ENCODE peak calls at places on chromosomes 2 and 18, in eight cellular contexts. Y is stomach, L is epithelial cell of esophagus, P is tibial nerve, Z is cardiac fibroblast, C is ovary, R is GM13976, W is psoas muscle. K is an unnamed sample.
A peak's percentile ranks its signal among the peaks of the same experiment; 100 is the strongest.

GRCh38 chr18:74631242-74632087 is 33.8 kb downstream of the ZNF407 start:
- DNase-seq in Y (no peak), L (peak; percentile 32), P (no peak), Z (peak; percentile 76), C (no peak), R (no peak), W (no peak), K (no peak)

GRCh38 chr2:232103140-232103737 is 141.7 kb downstream of the DIS3L2 start:
- DNase-seq in Y (no peak), L (peak; percentile 64), P (no peak), Z (peak; percentile 59), C (no peak), R (no peak), W (no peak), K (no peak)

GRCh38 chr2:70668432-70668831 is 99.6 kb downstream of the ADD2 start:
- DNase-seq in Y (no peak), L (no peak), P (no peak), Z (no peak), C (no peak), R (no peak), W (no peak), K (no peak)

GRCh38 chr2:120262761-120263428 is 10.2 kb downstream of the RALB start:
- DNase-seq in Y (no peak), L (peak; percentile 98), P (no peak), Z (peak; percentile 66), C (no peak), R (no peak), W (no peak), K (no peak)

GRCh38 chr2:40556739-40557138 is 104.8 kb upstream of the SLC8A1 start:
- DNase-seq in Y (no peak), L (no peak), P (no peak), Z (no peak), C (no peak), R (no peak), W (no peak), K (no peak)

GRCh38 chr2:40371525-40372277 is 80.2 kb downstream of the SLC8A1 start:
- DNase-seq in Y (no peak), L (peak; percentile 56), P (no peak), Z (peak; percentile 80), C (no peak), R (no peak), W (peak; percentile 43), K (no peak)

GRCh38 chr2:144331652-144332355 is 188.1 kb downstream of the ZEB2 start:
- DNase-seq in Y (no peak), L (no peak), P (peak; percentile 33), Z (peak; percentile 75), C (no peak), R (no peak), W (no peak), K (no peak)

GRCh38 chr2:68911246-68911645 is 40.0 kb upstream of the BMP10 start:
- DNase-seq in Y (no peak), L (peak; percentile 43), P (no peak), Z (no peak), C (no peak), R (no peak), W (no peak), K (no peak)

GRCh38 chr18:2415656-2416055 is 155.6 kb downstream of the METTL4 start:
- DNase-seq in Y (no peak), L (no peak), P (no peak), Z (no peak), C (no peak), R (no peak), W (no peak), K (no peak)

GRCh38 chr2:171166328-171166983 is 5.8 kb upstream of the TLK1 start:
- DNase-seq in Y (no peak), L (no peak), P (no peak), Z (no peak), C (no peak), R (no peak), W (no peak), K (no peak)

GRCh38 chr18:474416-474815 is 26.1 kb downstream of the COLEC12 start:
- DNase-seq in Y (no peak), L (no peak), P (no peak), Z (no peak), C (no peak), R (no peak), W (no peak), K (no peak)

GRCh38 chr18:2715990-2716389 is 60.5 kb downstream of the SMCHD1 start:
- DNase-seq in Y (no peak), L (no peak), P (no peak), Z (peak; percentile 5), C (no peak), R (no peak), W (no peak), K (no peak)

GRCh38 chr2:144339048-144339447 is 180.9 kb downstream of the ZEB2 start:
- DNase-seq in Y (no peak), L (no peak), P (no peak), Z (no peak), C (no peak), R (no peak), W (no peak), K (no peak)

GRCh38 chr2:45778720-45779171 is 127.3 kb downstream of the PRKCE start:
- DNase-seq in Y (peak; percentile 72), L (peak; percentile 82), P (peak; percentile 74), Z (peak; percentile 85), C (peak; percentile 54), R (peak; percentile 68), W (peak; percentile 62), K (peak; percentile 60)

GRCh38 chr18:57446322-57446721 is 11.1 kb downstream of the ONECUT2 start:
- DNase-seq in Y (no peak), L (peak; percentile 52), P (no peak), Z (no peak), C (no peak), R (peak; percentile 70), W (no peak), K (peak; percentile 70)

GRCh38 chr2:88687384-88687783 is 4.1 kb upstream of the RPIA start:
- DNase-seq in Y (no peak), L (no peak), P (no peak), Z (no peak), C (no peak), R (no peak), W (no peak), K (no peak)

GRCh38 chr2:74201196-74201595 is 2.8 kb downstream of the MTHFD2 start:
- DNase-seq in Y (no peak), L (no peak), P (no peak), Z (no peak), C (peak; percentile 53), R (no peak), W (no peak), K (no peak)

GRCh38 chr2:81598437-81598836 is 1293.9 kb upstream of the LRRTM1 start:
- DNase-seq in Y (no peak), L (no peak), P (no peak), Z (no peak), C (no peak), R (no peak), W (no peak), K (no peak)
- TF ChIP-seq CTCF in Y (no peak), L (no peak), P (no peak), Z (no peak), C (no peak), R (no peak), W (no peak), K (no peak)

DNA sequence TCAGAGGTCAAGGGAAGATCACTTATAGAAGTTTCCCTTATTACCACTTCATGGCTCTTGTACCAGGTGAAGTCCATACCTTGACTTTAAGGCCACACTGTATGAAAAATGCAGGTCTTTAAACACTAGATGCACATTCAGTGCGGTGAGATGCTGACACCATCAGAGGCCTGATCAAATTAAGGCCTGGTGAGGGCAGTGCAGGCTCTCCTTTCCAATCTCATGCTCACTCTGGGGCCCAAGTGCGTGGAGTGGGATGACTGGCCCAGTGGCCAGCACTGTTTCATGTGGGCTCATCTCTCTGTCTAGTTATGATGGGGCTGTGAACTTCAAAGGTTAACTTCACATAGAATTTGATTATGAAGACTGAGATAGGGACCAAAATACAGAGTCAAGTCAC is 281.1 kb downstream of the SLC4A3 start:
- DNase-seq in Y (no peak), L (no peak), P (no peak), Z (no peak), C (no peak), R (no peak), W (no peak), K (no peak)
- TF ChIP-seq CTCF in Y (no peak), L (no peak), P (no peak), Z (no peak), C (no peak), R (no peak), W (no peak), K (no peak)

GRCh38 chr2:218891275-218892135 is 10.9 kb downstream of the WNT10A start:
- DNase-seq in Y (no peak), L (no peak), P (no peak), Z (no peak), C (no peak), R (peak; percentile 13), W (no peak), K (no peak)

GRCh38 chr2:218890369-218890768 is 9.7 kb downstream of the WNT10A start:
- DNase-seq in Y (no peak), L (no peak), P (no peak), Z (no peak), C (no peak), R (peak; percentile 12), W (no peak), K (no peak)

GRCh38 chr2:218893349-218894167 is 12.9 kb downstream of the WNT10A start:
- DNase-seq in Y (no peak), L (no peak), P (no peak), Z (no peak), C (no peak), R (no peak), W (no peak), K (peak; percentile 15)

GRCh38 chr2:218894168-218895157 is 13.8 kb downstream of the WNT10A start:
- DNase-seq in Y (no peak), L (peak; percentile 89), P (no peak), Z (no peak), C (no peak), R (no peak), W (no peak), K (no peak)

DNA sequence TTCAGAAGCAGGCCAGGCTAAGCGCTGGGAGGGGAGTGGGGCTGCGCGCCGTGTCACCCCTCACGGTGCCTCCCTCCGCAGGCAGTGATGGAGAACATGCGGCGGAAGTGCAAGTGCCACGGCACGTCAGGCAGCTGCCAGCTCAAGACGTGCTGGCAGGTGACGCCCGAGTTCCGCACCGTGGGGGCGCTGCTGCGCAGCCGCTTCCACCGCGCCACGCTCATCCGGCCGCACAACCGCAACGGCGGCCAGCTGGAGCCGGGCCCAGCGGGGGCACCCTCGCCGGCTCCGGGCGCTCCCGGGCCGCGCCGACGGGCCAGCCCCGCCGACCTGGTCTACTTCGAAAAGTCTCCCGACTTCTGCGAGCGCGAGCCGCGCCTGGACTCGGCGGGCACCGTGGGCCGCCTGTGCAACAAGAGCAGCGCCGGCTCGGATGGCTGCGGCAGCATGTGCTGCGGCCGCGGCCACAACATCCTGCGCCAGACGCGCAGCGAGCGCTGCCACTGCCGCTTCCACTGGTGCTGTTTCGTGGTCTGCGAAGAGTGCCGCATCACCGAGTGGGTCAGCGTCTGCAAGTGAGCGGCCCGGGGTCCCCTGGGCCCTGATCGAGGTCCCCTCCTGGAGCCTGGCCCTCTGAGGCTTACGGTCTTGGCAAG is 12.2 kb downstream of the WNT10A start:
- DNase-seq in Y (peak; percentile 81), L (peak; percentile 78), P (peak; percentile 24), Z (peak; percentile 41), C (peak; percentile 70), R (peak; percentile 79), W (peak; percentile 82), K (peak; percentile 83)
- TF ChIP-seq CTCF in Y (peak; percentile 4), L (peak; percentile 46), P (peak; percentile 59), Z (peak; percentile 27), C (no peak), R (peak; percentile 81), W (peak; percentile 44), K (peak; percentile 75)

GRCh38 chr18:4142876-4143275 is 312.2 kb downstream of the DLGAP1 start:
- DNase-seq in Y (no peak), L (no peak), P (no peak), Z (no peak), C (no peak), R (no peak), W (no peak), K (no peak)

GRCh38 chr18:4144201-4144600 is 310.9 kb downstream of the DLGAP1 start:
- DNase-seq in Y (no peak), L (no peak), P (no peak), Z (no peak), C (no peak), R (no peak), W (no peak), K (no peak)
- TF ChIP-seq CTCF in Y (no peak), L (no peak), P (no peak), Z (no peak), C (no peak), R (no peak), W (no peak), K (no peak)